ENCODE peak calls at places on chromosome 4, in nine cellular contexts. B is fibroblast of mammary gland; Z is AG09309; R is hippocampal formation; X is spleen; F is EL; D is iris pigment epithelial cell; S is stimulated activated CD4-positive, alpha-beta T cell treated with anti-CD3 and anti-CD28 coated beads, Interleukin-15, amount 100 ng/mL, for 1 hour; T is nucleus accumbens. V is an unnamed sample.

GRCh38 chr4:181525641-181526040 is 717.6 kb upstream of the TENM3 start:
- DNase-seq in B (no peak), Z (no peak), R (no peak), X (no peak), F (no peak), D (no peak), S (no peak), T (no peak), V (no peak)

GRCh38 chr4:139524062-139524631 is 31.9 kb downstream of the SETD7 start:
- DNase-seq in B (no peak), Z (no peak), R (no peak), X (no peak), F (peak), D (no peak), S (no peak), T (no peak), V (no peak)

GRCh38 chr4:43132010-43132582 is 239.6 kb downstream of the GRXCR1 start:
- DNase-seq in B (peak), Z (no peak), R (peak), X (peak), F (peak), D (peak), S (no peak), T (peak), V (no peak)

GRCh38 chr4:101527186-101527585 is 179.9 kb upstream of the PPP3CA start:
- DNase-seq in B (no peak), Z (no peak), R (no peak), X (no peak), F (peak), D (no peak), S (peak), T (no peak), V (no peak)

GRCh38 chr4:128654465-128654864 is 155.0 kb upstream of the JADE1 start:
- DNase-seq in B (no peak), Z (no peak), R (no peak), X (no peak), F (no peak), D (no peak), S (no peak), T (no peak), V (no peak)

GRCh38 chr4:88900432-88900831 is 156.6 kb downstream of the FAM13A start:
- DNase-seq in B (peak), Z (peak), R (no peak), X (no peak), F (peak), D (peak), S (no peak), T (no peak), V (no peak)

GRCh38 chr4:177810210-177810609 is 368.0 kb upstream of the AGA start:
- DNase-seq in B (no peak), Z (no peak), R (no peak), X (no peak), F (no peak), D (no peak), S (no peak), T (no peak), V (no peak)

GRCh38 chr4:84243685-84244084 is 255.4 kb downstream of the NKX6-1 start:
- DNase-seq in B (no peak), Z (no peak), R (no peak), X (peak), F (no peak), D (no peak), S (no peak), T (no peak), V (no peak)

GRCh38 chr4:30870513-30870912 is 150.3 kb downstream of the PCDH7 start:
- DNase-seq in B (no peak), Z (no peak), R (no peak), X (no peak), F (no peak), D (no peak), S (no peak), T (no peak), V (no peak)

GRCh38 chr4:8594097-8595038 is 1.8 kb downstream of the CPZ start:
- DNase-seq in B (peak), Z (peak), R (peak), X (no peak), F (peak), D (peak), S (no peak), T (no peak), V (no peak)

GRCh38 chr4:66609014-66609413 is 936.3 kb downstream of the CENPC start:
- DNase-seq in B (no peak), Z (no peak), R (no peak), X (no peak), F (no peak), D (no peak), S (no peak), T (no peak), V (no peak)

GRCh38 chr4:109207060-109207459 is 95.4 kb downstream of the COL25A1 start:
- DNase-seq in B (peak), Z (no peak), R (no peak), X (no peak), F (peak), D (peak), S (no peak), T (peak), V (no peak)

GRCh38 chr4:58247792-58248191 is 1137.6 kb upstream of the IGFBP7 start:
- DNase-seq in B (no peak), Z (no peak), R (no peak), X (no peak), F (no peak), D (no peak), S (no peak), T (no peak), V (no peak)

GRCh38 chr4:173958445-173958844 is 325.0 kb downstream of the FBXO8 start:
- DNase-seq in B (peak), Z (no peak), R (no peak), X (no peak), F (peak), D (peak), S (no peak), T (no peak), V (no peak)

GRCh38 chr4:162075691-162076090 is 88.1 kb downstream of the FSTL5 start:
- DNase-seq in B (no peak), Z (peak), R (no peak), X (no peak), F (no peak), D (peak), S (no peak), T (no peak), V (no peak)

GRCh38 chr4:2084316-2084715 is 25.2 kb downstream of the NAT8L start:
- DNase-seq in B (peak), Z (no peak), R (no peak), X (peak), F (no peak), D (no peak), S (no peak), T (no peak), V (no peak)

GRCh38 chr4:128868758-128869157 is 59.3 kb downstream of the JADE1 start:
- DNase-seq in B (peak), Z (no peak), R (no peak), X (no peak), F (no peak), D (peak), S (no peak), T (no peak), V (no peak)

GRCh38 chr4:110088670-110089069 is 109.7 kb downstream of the ELOVL6 start:
- DNase-seq in B (peak), Z (peak), R (no peak), X (no peak), F (no peak), D (peak), S (no peak), T (no peak), V (no peak)

GRCh38 chr4:141429933-141430332 is 206.4 kb upstream of the IL15 start:
- DNase-seq in B (no peak), Z (no peak), R (no peak), X (no peak), F (no peak), D (no peak), S (no peak), T (no peak), V (no peak)

GRCh38 chr4:55765070-55765469 is 54.5 kb upstream of the EXOC1L start:
- DNase-seq in B (no peak), Z (no peak), R (no peak), X (no peak), F (no peak), D (no peak), S (no peak), T (no peak), V (no peak)

GRCh38 chr4:184506527-184507121 is 32.3 kb upstream of the IRF2 start:
- DNase-seq in B (no peak), Z (no peak), R (peak), X (peak), F (no peak), D (no peak), S (no peak), T (peak), V (peak)

GRCh38 chr4:150750824-150751223 is 168.9 kb downstream of the MAB21L2 start:
- DNase-seq in B (no peak), Z (no peak), R (no peak), X (no peak), F (no peak), D (no peak), S (no peak), T (no peak), V (no peak)

GRCh38 chr4:127622923-127623754 is 9.6 kb upstream of the INTU start:
- DNase-seq in B (peak), Z (no peak), R (peak), X (peak), F (peak), D (peak), S (no peak), T (peak), V (no peak)

GRCh38 chr4:105715692-105716278 is 7.2 kb downstream of the GSTCD start:
- DNase-seq in B (peak), Z (no peak), R (no peak), X (no peak), F (peak), D (peak), S (no peak), T (no peak), V (no peak)

GRCh38 chr4:80069108-80069836 is 3.8 kb downstream of the ANTXR2 start:
- DNase-seq in B (peak), Z (no peak), R (no peak), X (no peak), F (peak), D (no peak), S (no peak), T (no peak), V (no peak)

GRCh38 chr4:75107703-75108612 is 175.0 kb downstream of the PARM1 start:
- DNase-seq in B (peak), Z (no peak), R (no peak), X (no peak), F (no peak), D (no peak), S (no peak), T (no peak), V (no peak)

GRCh38 chr4:101693842-101694398 is 96.6 kb upstream of the BANK1 start:
- DNase-seq in B (no peak), Z (no peak), R (no peak), X (no peak), F (no peak), D (no peak), S (no peak), T (no peak), V (no peak)

GRCh38 chr4:1082215-1083182 is 30.9 kb downstream of the RNF212 start:
- DNase-seq in B (peak), Z (peak), R (no peak), X (no peak), F (peak), D (peak), S (no peak), T (no peak), V (no peak)

GRCh38 chr4:184833046-184833838 is 7.5 kb upstream of the ACSL1 start:
- DNase-seq in B (no peak), Z (no peak), R (no peak), X (no peak), F (no peak), D (no peak), S (no peak), T (no peak), V (no peak)

GRCh38 chr4:113584407-113585150 is 177.0 kb downstream of the CAMK2D start:
- DNase-seq in B (peak), Z (peak), R (no peak), X (no peak), F (peak), D (peak), S (no peak), T (no peak), V (no peak)

GRCh38 chr4:10085386-10085785 is 31.2 kb downstream of the WDR1 start:
- DNase-seq in B (no peak), Z (no peak), R (no peak), X (peak), F (no peak), D (no peak), S (no peak), T (no peak), V (no peak)

GRCh38 chr4:5995901-5996623 is 22.2 kb downstream of the C4orf50 start:
- DNase-seq in B (no peak), Z (no peak), R (no peak), X (no peak), F (no peak), D (no peak), S (no peak), T (no peak), V (no peak)

GRCh38 chr4:168652818-168653217 is 156.0 kb downstream of the PALLD start:
- DNase-seq in B (no peak), Z (no peak), R (no peak), X (no peak), F (no peak), D (no peak), S (no peak), T (no peak), V (no peak)

GRCh38 chr4:155954118-155954503 is 445 bp upstream of the CTSO start:
- DNase-seq in B (no peak), Z (no peak), R (no peak), X (peak), F (no peak), D (no peak), S (no peak), T (no peak), V (no peak)

V was measured in esophagus squamous epithelium.